ENCODE peak calls at places on chromosomes 1 and 21, in nine cellular contexts. One of them, this sample, is unnamed. For H3K36me3, the result is how much of the 10 kb centered on the place peaks cover.

GRCh38 chr1:161207173-161207572 is 5.0 kb downstream of the NDUFS2 start:
- DNase-seq in CD8-positive, alpha-beta memory T cell: no peak
- DNase-seq in mammary epithelial cell: no peak
- DNase-seq in CD8-positive, alpha-beta T cell: no peak
- DNase-seq in ovary: peak
- DNase-seq in OCI-LY7: no peak
- DNase-seq in heart left ventricle: peak
- DNase-seq in neural progenitor cell: no peak
- DNase-seq in GM23248: no peak
- DNase-seq in this sample: no peak

GRCh38 chr1:64608651-64609048 is 136.2 kb upstream of the RAVER2 start:
- DNase-seq in mammary epithelial cell: no peak
- DNase-seq in neural progenitor cell: no peak
- DNase-seq in CD8-positive, alpha-beta T cell: no peak
- DNase-seq in OCI-LY7: no peak
- DNase-seq in GM23248: no peak
- DNase-seq in ovary: no peak
- DNase-seq in CD8-positive, alpha-beta memory T cell: no peak
- DNase-seq in heart left ventricle: no peak
- DNase-seq in this sample: no peak

GRCh38 chr1:224082146-224082545 is 31.8 kb upstream of the FBXO28 start:
- DNase-seq in ovary: no peak
- DNase-seq in heart left ventricle: no peak
- DNase-seq in CD8-positive, alpha-beta memory T cell: no peak
- DNase-seq in CD8-positive, alpha-beta T cell: no peak
- DNase-seq in OCI-LY7: no peak
- DNase-seq in mammary epithelial cell: no peak
- DNase-seq in GM23248: no peak
- DNase-seq in neural progenitor cell: no peak
- DNase-seq in this sample: no peak

GRCh38 chr1:72498393-72498792 is 216.1 kb upstream of the NEGR1 start:
- DNase-seq in ovary: no peak
- DNase-seq in CD8-positive, alpha-beta T cell: no peak
- DNase-seq in heart left ventricle: no peak
- DNase-seq in OCI-LY7: no peak
- DNase-seq in GM23248: peak
- DNase-seq in mammary epithelial cell: no peak
- DNase-seq in neural progenitor cell: no peak
- DNase-seq in CD8-positive, alpha-beta memory T cell: no peak
- DNase-seq in this sample: no peak

GRCh38 chr1:109475261-109475660 is 8.4 kb upstream of the ATXN7L2 start:
- DNase-seq in CD8-positive, alpha-beta memory T cell: no peak
- DNase-seq in neural progenitor cell: no peak
- DNase-seq in GM23248: no peak
- DNase-seq in CD8-positive, alpha-beta T cell: no peak
- DNase-seq in heart left ventricle: peak
- DNase-seq in OCI-LY7: no peak
- DNase-seq in mammary epithelial cell: no peak
- DNase-seq in ovary: no peak
- DNase-seq in this sample: no peak

GRCh38 chr1:185441608-185442007 is 124.6 kb upstream of the IVNS1ABP start:
- DNase-seq in ovary: no peak
- DNase-seq in CD8-positive, alpha-beta T cell: no peak
- DNase-seq in CD8-positive, alpha-beta memory T cell: no peak
- DNase-seq in heart left ventricle: no peak
- DNase-seq in mammary epithelial cell: peak
- DNase-seq in GM23248: peak
- DNase-seq in neural progenitor cell: no peak
- DNase-seq in OCI-LY7: no peak
- DNase-seq in this sample: no peak

GRCh38 chr1:229006121-229006870 is 264.6 kb upstream of the RAB4A start:
- DNase-seq in CD8-positive, alpha-beta memory T cell: no peak
- DNase-seq in OCI-LY7: no peak
- DNase-seq in heart left ventricle: no peak
- DNase-seq in GM23248: no peak
- DNase-seq in mammary epithelial cell: no peak
- DNase-seq in ovary: no peak
- DNase-seq in CD8-positive, alpha-beta T cell: no peak
- DNase-seq in neural progenitor cell: no peak
- DNase-seq in this sample: no peak

GRCh38 chr1:52348704-52349301 is 17.2 kb downstream of the CC2D1B start:
- DNase-seq in heart left ventricle: no peak
- DNase-seq in neural progenitor cell: peak
- DNase-seq in OCI-LY7: no peak
- DNase-seq in mammary epithelial cell: peak
- DNase-seq in ovary: no peak
- DNase-seq in GM23248: peak
- DNase-seq in CD8-positive, alpha-beta memory T cell: no peak
- DNase-seq in CD8-positive, alpha-beta T cell: no peak
- DNase-seq in this sample: no peak

GRCh38 chr1:186239211-186239610 is 135.8 kb downstream of the TPR start:
- DNase-seq in neural progenitor cell: no peak
- DNase-seq in mammary epithelial cell: no peak
- DNase-seq in CD8-positive, alpha-beta memory T cell: no peak
- DNase-seq in ovary: no peak
- DNase-seq in CD8-positive, alpha-beta T cell: no peak
- DNase-seq in GM23248: no peak
- DNase-seq in OCI-LY7: no peak
- DNase-seq in heart left ventricle: no peak
- DNase-seq in this sample: no peak

GRCh38 chr1:147337040-147337439 is 94.6 kb downstream of the CHD1L start:
- DNase-seq in ovary: no peak
- DNase-seq in mammary epithelial cell: no peak
- DNase-seq in OCI-LY7: no peak
- DNase-seq in CD8-positive, alpha-beta T cell: no peak
- DNase-seq in GM23248: peak
- DNase-seq in CD8-positive, alpha-beta memory T cell: no peak
- DNase-seq in heart left ventricle: no peak
- DNase-seq in neural progenitor cell: peak
- DNase-seq in this sample: no peak

GRCh38 chr1:65175171-65176070 is 27.4 kb downstream of the AK4 start:
- DNase-seq in neural progenitor cell: no peak
- DNase-seq in heart left ventricle: peak
- DNase-seq in mammary epithelial cell: no peak
- DNase-seq in ovary: no peak
- DNase-seq in CD8-positive, alpha-beta T cell: no peak
- DNase-seq in GM23248: no peak
- DNase-seq in OCI-LY7: no peak
- DNase-seq in CD8-positive, alpha-beta memory T cell: no peak
- DNase-seq in this sample: no peak

GRCh38 chr1:111743679-111744101 is 4.5 kb upstream of the INKA2 start:
- DNase-seq in GM23248: peak
- DNase-seq in heart left ventricle: no peak
- DNase-seq in CD8-positive, alpha-beta T cell: peak
- DNase-seq in mammary epithelial cell: no peak
- DNase-seq in neural progenitor cell: no peak
- DNase-seq in OCI-LY7: no peak
- DNase-seq in CD8-positive, alpha-beta memory T cell: no peak
- DNase-seq in ovary: no peak
- DNase-seq in this sample: no peak

GRCh38 chr1:81584398-81584797 is 216.3 kb upstream of the ADGRL2 start:
- DNase-seq in mammary epithelial cell: no peak
- DNase-seq in CD8-positive, alpha-beta T cell: no peak
- DNase-seq in CD8-positive, alpha-beta memory T cell: no peak
- DNase-seq in OCI-LY7: no peak
- DNase-seq in heart left ventricle: no peak
- DNase-seq in ovary: no peak
- DNase-seq in GM23248: no peak
- DNase-seq in neural progenitor cell: no peak
- DNase-seq in this sample: no peak

GRCh38 chr1:205504311-205505075 is at the start of gene CDK18:
- DNase-seq in GM23248: no peak
- DNase-seq in ovary: peak
- DNase-seq in heart left ventricle: peak
- DNase-seq in mammary epithelial cell: peak
- DNase-seq in CD8-positive, alpha-beta T cell: peak
- DNase-seq in neural progenitor cell: peak
- DNase-seq in CD8-positive, alpha-beta memory T cell: peak
- DNase-seq in OCI-LY7: peak
- DNase-seq in this sample: peak

GRCh38 chr1:21317035-21317689 is 26.9 kb upstream of the ECE1 start:
- DNase-seq in mammary epithelial cell: no peak
- DNase-seq in CD8-positive, alpha-beta T cell: no peak
- DNase-seq in OCI-LY7: no peak
- DNase-seq in CD8-positive, alpha-beta memory T cell: no peak
- DNase-seq in heart left ventricle: peak
- DNase-seq in neural progenitor cell: no peak
- DNase-seq in GM23248: peak
- DNase-seq in ovary: peak
- DNase-seq in this sample: no peak

GRCh38 chr1:228297242-228297641 is 89.4 kb downstream of the OBSCN start:
- DNase-seq in neural progenitor cell: no peak
- DNase-seq in GM23248: no peak
- DNase-seq in mammary epithelial cell: no peak
- DNase-seq in CD8-positive, alpha-beta T cell: no peak
- DNase-seq in heart left ventricle: no peak
- DNase-seq in OCI-LY7: no peak
- DNase-seq in CD8-positive, alpha-beta memory T cell: no peak
- DNase-seq in ovary: no peak
- DNase-seq in this sample: no peak

GRCh38 chr1:70727891-70728443 is 316.9 kb downstream of the CTH start:
- DNase-seq in CD8-positive, alpha-beta memory T cell: no peak
- DNase-seq in ovary: no peak
- DNase-seq in GM23248: no peak
- DNase-seq in OCI-LY7: no peak
- DNase-seq in mammary epithelial cell: peak
- DNase-seq in heart left ventricle: no peak
- DNase-seq in CD8-positive, alpha-beta T cell: no peak
- DNase-seq in neural progenitor cell: peak
- DNase-seq in this sample: no peak

DNA sequence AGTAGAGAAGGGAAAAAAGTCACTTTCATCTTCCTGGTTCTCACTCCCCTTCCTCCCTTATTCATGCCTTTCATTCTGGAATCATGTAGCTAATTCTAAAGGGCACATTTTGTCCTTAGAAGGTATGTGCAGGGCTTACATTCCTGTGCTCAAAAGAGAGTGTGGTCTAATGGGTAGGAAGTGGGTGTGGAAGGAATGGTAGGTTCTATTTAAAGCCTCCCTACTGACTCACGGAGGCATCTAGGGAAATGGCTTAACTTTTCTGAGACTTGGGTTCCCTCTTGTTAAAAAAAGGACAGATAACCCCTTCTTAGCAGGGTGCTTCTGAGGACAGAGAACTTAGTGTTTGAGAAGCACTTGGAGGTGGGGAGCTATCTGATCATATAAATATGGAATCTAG is 249.3 kb upstream of the DUSP10 start:
- DNase-seq in heart left ventricle: no peak
- DNase-seq in ovary: no peak
- DNase-seq in CD8-positive, alpha-beta memory T cell: no peak
- DNase-seq in CD8-positive, alpha-beta T cell: no peak
- DNase-seq in OCI-LY7: no peak
- DNase-seq in neural progenitor cell: no peak
- DNase-seq in GM23248: peak
- DNase-seq in mammary epithelial cell: peak
- DNase-seq in this sample: no peak
- H3K27ac ChIP-seq in heart left ventricle: no peak
- H3K27ac ChIP-seq in ovary: no peak
- H3K27ac ChIP-seq in CD8-positive, alpha-beta memory T cell: no peak
- H3K27ac ChIP-seq in CD8-positive, alpha-beta T cell: no peak
- H3K27ac ChIP-seq in OCI-LY7: no peak
- H3K27ac ChIP-seq in neural progenitor cell: no peak
- H3K27ac ChIP-seq in GM23248: peak
- H3K27ac ChIP-seq in mammary epithelial cell: peak
- H3K27ac ChIP-seq in this sample: no peak

DNA sequence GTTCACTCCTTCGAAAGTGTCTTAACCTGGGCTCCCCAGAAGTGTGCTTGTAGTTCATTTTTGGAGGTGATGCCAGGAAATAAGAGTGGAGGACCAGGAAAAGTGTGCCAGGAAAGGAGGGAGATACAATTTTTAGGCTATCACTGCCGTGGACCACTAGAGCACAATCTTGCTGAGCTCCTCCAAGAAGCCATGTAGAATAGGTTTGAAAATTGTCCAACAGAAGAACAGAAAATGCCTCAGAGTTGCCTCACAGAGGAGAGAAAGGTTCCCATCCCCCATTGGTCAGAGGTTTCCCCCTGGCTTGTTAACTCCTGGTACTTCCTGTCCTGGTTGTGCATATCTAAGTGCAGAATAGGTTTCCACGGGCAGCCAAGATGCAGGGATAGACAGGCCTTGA is 41.6 kb downstream of the CATSPERE start:
- DNase-seq in GM23248: no peak
- DNase-seq in mammary epithelial cell: no peak
- DNase-seq in CD8-positive, alpha-beta T cell: no peak
- DNase-seq in heart left ventricle: no peak
- DNase-seq in CD8-positive, alpha-beta memory T cell: no peak
- DNase-seq in ovary: no peak
- DNase-seq in OCI-LY7: no peak
- DNase-seq in neural progenitor cell: no peak
- DNase-seq in this sample: no peak
- H3K4me3 ChIP-seq in GM23248: no peak
- H3K4me3 ChIP-seq in mammary epithelial cell: no peak
- H3K4me3 ChIP-seq in CD8-positive, alpha-beta T cell: no peak
- H3K4me3 ChIP-seq in heart left ventricle: no peak
- H3K4me3 ChIP-seq in CD8-positive, alpha-beta memory T cell: no peak
- H3K4me3 ChIP-seq in ovary: no peak
- H3K4me3 ChIP-seq in OCI-LY7: no peak
- H3K4me3 ChIP-seq in neural progenitor cell: no peak
- H3K4me3 ChIP-seq in this sample: no peak

GRCh38 chr21:34092241-34092921 is 19.0 kb downstream of the MRPS6 start:
- DNase-seq in ovary: no peak
- DNase-seq in heart left ventricle: no peak
- DNase-seq in mammary epithelial cell: no peak
- DNase-seq in CD8-positive, alpha-beta memory T cell: no peak
- DNase-seq in CD8-positive, alpha-beta T cell: no peak
- DNase-seq in GM23248: no peak
- DNase-seq in OCI-LY7: no peak
- DNase-seq in neural progenitor cell: no peak
- DNase-seq in this sample: no peak
- H3K36me3 ChIP-seq in ovary: under half
- H3K36me3 ChIP-seq in heart left ventricle: under half
- H3K36me3 ChIP-seq in mammary epithelial cell: under half
- H3K36me3 ChIP-seq in CD8-positive, alpha-beta memory T cell: under half
- H3K36me3 ChIP-seq in CD8-positive, alpha-beta T cell: under half
- H3K36me3 ChIP-seq in GM23248: under half
- H3K36me3 ChIP-seq in OCI-LY7: half or more
- H3K36me3 ChIP-seq in neural progenitor cell: under half
- H3K36me3 ChIP-seq in this sample: under half

GRCh38 chr1:54950361-54951163 is 29.9 kb upstream of the TMEM61 start:
- DNase-seq in heart left ventricle: peak
- DNase-seq in CD8-positive, alpha-beta T cell: peak
- DNase-seq in mammary epithelial cell: peak
- DNase-seq in CD8-positive, alpha-beta memory T cell: peak
- DNase-seq in neural progenitor cell: peak
- DNase-seq in OCI-LY7: peak
- DNase-seq in ovary: peak
- DNase-seq in GM23248: peak
- DNase-seq in this sample: peak
- H3K27ac ChIP-seq in heart left ventricle: peak
- H3K27ac ChIP-seq in CD8-positive, alpha-beta T cell: no peak
- H3K27ac ChIP-seq in mammary epithelial cell: no peak
- H3K27ac ChIP-seq in CD8-positive, alpha-beta memory T cell: no peak
- H3K27ac ChIP-seq in neural progenitor cell: no peak
- H3K27ac ChIP-seq in OCI-LY7: no peak
- H3K27ac ChIP-seq in ovary: no peak
- H3K27ac ChIP-seq in GM23248: no peak
- H3K27ac ChIP-seq in this sample: no peak

GRCh38 chr1:48227165-48228013 is 4.9 kb downstream of the SLC5A9 start:
- DNase-seq in heart left ventricle: no peak
- DNase-seq in OCI-LY7: peak
- DNase-seq in CD8-positive, alpha-beta T cell: peak
- DNase-seq in mammary epithelial cell: no peak
- DNase-seq in CD8-positive, alpha-beta memory T cell: no peak
- DNase-seq in neural progenitor cell: no peak
- DNase-seq in GM23248: no peak
- DNase-seq in ovary: no peak
- DNase-seq in this sample: peak
- H3K4me3 ChIP-seq in heart left ventricle: no peak
- H3K4me3 ChIP-seq in OCI-LY7: no peak
- H3K4me3 ChIP-seq in CD8-positive, alpha-beta T cell: peak
- H3K4me3 ChIP-seq in mammary epithelial cell: no peak
- H3K4me3 ChIP-seq in CD8-positive, alpha-beta memory T cell: peak
- H3K4me3 ChIP-seq in neural progenitor cell: no peak
- H3K4me3 ChIP-seq in GM23248: no peak
- H3K4me3 ChIP-seq in ovary: no peak
- H3K4me3 ChIP-seq in this sample: no peak